ENCODE peak calls at places on chromosomes 7 and 10, in five cellular contexts. One of them, this sample, is unnamed. For H3K4me1, the result is how much of the 10 kb centered on the place peaks cover.

GRCh38 chr10:60934215-60935175 is 9.5 kb downstream of the RHOBTB1 start:
- DNase-seq in GM12878: no peak
- DNase-seq in H1: no peak
- DNase-seq in HepG2: no peak
- DNase-seq in K562: no peak
- DNase-seq in this sample: no peak

GRCh38 chr10:69209787-69210480 is 10.2 kb upstream of the HKDC1 start:
- DNase-seq in HepG2: no peak
- DNase-seq in GM12878: no peak
- DNase-seq in H1: no peak
- DNase-seq in K562: no peak
- DNase-seq in this sample: no peak

GRCh38 chr10:113397031-113397430 is 155.8 kb upstream of the HABP2 start:
- DNase-seq in HepG2: no peak
- DNase-seq in H1: no peak
- DNase-seq in K562: no peak
- DNase-seq in GM12878: no peak
- DNase-seq in this sample: no peak

GRCh38 chr7:67019562-67020390 is 23.1 kb downstream of the TYW1 start:
- DNase-seq in HepG2: no peak
- DNase-seq in H1: no peak
- DNase-seq in K562: peak
- DNase-seq in GM12878: no peak
- DNase-seq in this sample: no peak

GRCh38 chr10:75936841-75937240 is 505.4 kb downstream of the LRMDA start:
- DNase-seq in GM12878: no peak
- DNase-seq in H1: no peak
- DNase-seq in HepG2: no peak
- DNase-seq in K562: no peak
- DNase-seq in this sample: no peak

GRCh38 chr7:114835861-114836260 is 86.0 kb upstream of the MDFIC start:
- DNase-seq in HepG2: no peak
- DNase-seq in K562: no peak
- DNase-seq in GM12878: no peak
- DNase-seq in H1: no peak
- DNase-seq in this sample: no peak

GRCh38 chr7:81604075-81604807 is 165.6 kb downstream of the HGF start:
- DNase-seq in GM12878: no peak
- DNase-seq in H1: no peak
- DNase-seq in HepG2: peak
- DNase-seq in K562: no peak
- DNase-seq in this sample: no peak

GRCh38 chr10:120744040-120744439 is 107.1 kb upstream of the WDR11 start:
- DNase-seq in GM12878: no peak
- DNase-seq in HepG2: no peak
- DNase-seq in H1: no peak
- DNase-seq in K562: no peak
- DNase-seq in this sample: no peak

GRCh38 chr10:71598673-71599072 is 120.9 kb downstream of the C10orf105 start:
- DNase-seq in HepG2: no peak
- DNase-seq in H1: no peak
- DNase-seq in K562: no peak
- DNase-seq in GM12878: no peak
- DNase-seq in this sample: no peak

GRCh38 chr7:157688439-157689268 is 351.9 kb downstream of the DNAJB6 start:
- DNase-seq in HepG2: no peak
- DNase-seq in K562: no peak
- DNase-seq in H1: no peak
- DNase-seq in GM12878: no peak
- DNase-seq in this sample: no peak

GRCh38 chr7:85031475-85031874 is 155.4 kb downstream of the SEMA3D start:
- DNase-seq in HepG2: no peak
- DNase-seq in GM12878: no peak
- DNase-seq in H1: no peak
- DNase-seq in K562: no peak
- DNase-seq in this sample: no peak

GRCh38 chr7:151032936-151033863 is 5.0 kb downstream of the ABCB8 start:
- DNase-seq in K562: peak
- DNase-seq in GM12878: no peak
- DNase-seq in HepG2: no peak
- DNase-seq in H1: no peak
- DNase-seq in this sample: no peak

GRCh38 chr10:124890225-124890624 is 51.7 kb upstream of the ZRANB1 start:
- DNase-seq in K562: no peak
- DNase-seq in GM12878: no peak
- DNase-seq in HepG2: no peak
- DNase-seq in H1: no peak
- DNase-seq in this sample: no peak

GRCh38 chr10:43965033-43965917 is 316.6 kb upstream of the ZNF32 start:
- DNase-seq in K562: no peak
- DNase-seq in HepG2: no peak
- DNase-seq in H1: no peak
- DNase-seq in GM12878: peak
- DNase-seq in this sample: no peak
- H3K27ac ChIP-seq in K562: no peak
- H3K27ac ChIP-seq in HepG2: no peak
- H3K27ac ChIP-seq in H1: no peak
- H3K27ac ChIP-seq in GM12878: no peak
- H3K27ac ChIP-seq in this sample: no peak

DNA sequence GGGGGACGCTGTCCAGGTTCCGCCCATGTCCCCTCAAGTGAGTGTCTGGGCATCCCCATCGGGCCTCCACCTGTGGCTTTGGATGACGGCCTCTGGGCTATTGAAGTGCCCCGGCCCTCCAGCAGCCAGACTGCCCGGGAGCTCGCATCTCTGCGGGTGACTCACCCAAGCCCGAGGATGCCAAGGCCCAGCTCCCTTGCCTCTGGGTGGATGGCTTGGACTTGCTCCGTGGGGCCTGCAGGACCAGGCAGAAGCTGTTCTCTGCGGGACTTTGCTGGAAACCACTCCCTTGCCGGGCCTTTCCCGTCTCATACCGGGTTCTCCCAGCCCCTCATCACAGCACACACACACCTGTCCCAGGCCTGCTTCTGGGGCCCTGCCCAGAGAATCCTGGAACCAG is 22.4 kb downstream of the DPYSL4 start:
- DNase-seq in K562: no peak
- DNase-seq in H1: no peak
- DNase-seq in GM12878: no peak
- DNase-seq in HepG2: no peak
- DNase-seq in this sample: no peak
- TF ChIP-seq HDAC2 in K562: no peak
- TF ChIP-seq HDAC2 in H1: no peak
- TF ChIP-seq HDAC2 in GM12878: no peak
- TF ChIP-seq HDAC2 in HepG2: no peak
- TF ChIP-seq HDAC2 in this sample: no peak

GRCh38 chr10:132397036-132397541 is at the start of gene PWWP2B:
- DNase-seq in H1: no peak
- DNase-seq in HepG2: no peak
- DNase-seq in K562: peak
- DNase-seq in GM12878: no peak
- DNase-seq in this sample: no peak
- H3K4me1 ChIP-seq in H1: under half
- H3K4me1 ChIP-seq in HepG2: under half
- H3K4me1 ChIP-seq in K562: under half
- H3K4me1 ChIP-seq in GM12878: under half
- H3K4me1 ChIP-seq in this sample: under half

GRCh38 chr7:44630791-44631457 is 24.5 kb downstream of the OGDH start:
- DNase-seq in GM12878: no peak
- DNase-seq in HepG2: no peak
- DNase-seq in K562: no peak
- DNase-seq in H1: no peak
- DNase-seq in this sample: no peak
- H3K27ac ChIP-seq in GM12878: peak
- H3K27ac ChIP-seq in HepG2: no peak
- H3K27ac ChIP-seq in K562: no peak
- H3K27ac ChIP-seq in H1: no peak
- H3K27ac ChIP-seq in this sample: no peak

GRCh38 chr7:9978111-9979064 is 995.3 kb upstream of the PHF14 start:
- DNase-seq in H1: no peak
- DNase-seq in K562: no peak
- DNase-seq in HepG2: no peak
- DNase-seq in GM12878: no peak
- DNase-seq in this sample: no peak
- TF ChIP-seq HDAC2 in H1: no peak
- TF ChIP-seq HDAC2 in K562: no peak
- TF ChIP-seq HDAC2 in HepG2: no peak
- TF ChIP-seq HDAC2 in GM12878: no peak
- TF ChIP-seq HDAC2 in this sample: no peak

This sample was measured in A549.